ENCODE peak calls at places on chromosomes 2 and 18, in four cellular contexts. V is SK-N-SH, H is hepatocyte, B is HCT116. M is an unnamed sample.

GRCh38 chr2:121257476-121257831 is 27.5 kb downstream of the TFCP2L1 start:
- DNase-seq in H (no peak), V (no peak), B (no peak), M (no peak)

GRCh38 chr2:127606594-127607398 is 39.2 kb upstream of the GPR17 start:
- DNase-seq in H (no peak), B (no peak), V (no peak), M (no peak)

GRCh38 chr2:74816540-74817331 is 17.2 kb upstream of the HK2 start:
- DNase-seq in V (peak; percentile 61), H (peak; percentile 45), B (no peak), M (no peak)

GRCh38 chr2:174603280-174603679 is 5.7 kb upstream of the WIPF1 start:
- DNase-seq in B (peak; percentile 23), H (no peak), V (peak; percentile 36), M (peak; percentile 59)

GRCh38 chr2:181574321-181574720 is 82.6 kb downstream of the CERKL start:
- DNase-seq in V (no peak), B (no peak), H (no peak), M (no peak)

GRCh38 chr2:238150686-238151085 is 8.1 kb upstream of the ERFE start:
- DNase-seq in B (no peak), H (no peak), V (no peak), M (no peak)

GRCh38 chr2:38279201-38279600 is 97.9 kb downstream of the ATL2 start:
- DNase-seq in V (no peak), B (no peak), H (no peak), M (no peak)

GRCh38 chr2:27306657-27307544 is 1.3 kb downstream of the UCN start:
- DNase-seq in V (peak; percentile 75), B (no peak), H (no peak), M (no peak)

GRCh38 chr2:33033524-33034150 is 86.9 kb downstream of the LTBP1 start:
- DNase-seq in H (peak; percentile 63), V (peak; percentile 39), B (peak; percentile 10), M (peak; percentile 36)

GRCh38 chr18:1018211-1018651 is 113.6 kb downstream of the ADCYAP1 start:
- DNase-seq in H (no peak), V (no peak), B (no peak), M (no peak)

GRCh38 chr2:235535423-235536130 is 41.7 kb downstream of the AGAP1 start:
- DNase-seq in H (no peak), V (no peak), B (no peak), M (no peak)

GRCh38 chr2:205210494-205210893 is 471.8 kb upstream of the NRP2 start:
- DNase-seq in B (no peak), H (no peak), V (no peak), M (no peak)

GRCh38 chr18:21111351-21112139 is at the start of gene ROCK1:
- DNase-seq in H (peak; percentile 99), B (peak; percentile 89), V (peak; percentile 98), M (peak; percentile 96)

GRCh38 chr18:21112543-21113105 is 1.0 kb upstream of the ROCK1 start:
- DNase-seq in B (no peak), V (peak; percentile 7), H (no peak), M (no peak)

GRCh38 chr18:21112140-21112473 is 494 bp upstream of the ROCK1 start:
- DNase-seq in H (no peak), B (no peak), V (no peak), M (no peak)

GRCh38 chr18:21117385-21118135 is 5.9 kb upstream of the ROCK1 start:
- DNase-seq in H (peak; percentile 31), B (no peak), V (no peak), M (no peak)

GRCh38 chr18:21115519-21116411 is 4.2 kb upstream of the ROCK1 start:
- DNase-seq in V (no peak), H (no peak), B (no peak), M (no peak)
- TF ChIP-seq CTCF in V (peak; percentile 24), H (no peak), B (no peak), M (no peak)

GRCh38 chr2:31778153-31778552 is 197.4 kb upstream of the SRD5A2 start:
- DNase-seq in V (no peak), B (no peak), H (no peak), M (no peak)
- H3K27ac ChIP-seq in V (no peak overlapping the region), B (no peak overlapping the region), H (no peak overlapping the region), M (no peak overlapping the region)

GRCh38 chr2:128638741-128639477 is 320.2 kb upstream of the HS6ST1 start:
- DNase-seq in B (no peak), H (no peak), V (peak; percentile 42), M (no peak)

GRCh38 chr2:128636802-128637147 is 318.1 kb upstream of the HS6ST1 start:
- DNase-seq in B (no peak), V (no peak), H (no peak), M (no peak)

GRCh38 chr2:128639693-128640092 is 321.0 kb upstream of the HS6ST1 start:
- DNase-seq in B (no peak), H (no peak), V (no peak), M (no peak)

GRCh38 chr2:128637481-128638155 is 318.9 kb upstream of the HS6ST1 start:
- DNase-seq in V (no peak), H (no peak), B (no peak), M (no peak)

GRCh38 chr2:128638311-128638710 is 319.6 kb upstream of the HS6ST1 start:
- DNase-seq in H (no peak), V (no peak), B (no peak), M (no peak)
- H3K9me2 ChIP-seq in H (no peaks in the 10 kb centered on the region), V (no peaks in the 10 kb centered on the region), B (no peaks in the 10 kb centered on the region), M (no peaks in the 10 kb centered on the region)

GRCh38 chr2:96638144-96639121 is at the start of gene KANSL3:
- DNase-seq in B (peak; percentile 85), V (peak; percentile 93), H (peak; percentile 97), M (peak; percentile 95)
- TF ChIP-seq CTCF in B (no peak), V (no peak), H (no peak), M (no peak)

GRCh38 chr2:197145471-197146056 is 165.0 kb downstream of the ANKRD44 start:
- DNase-seq in H (no peak), V (no peak), B (no peak), M (no peak)

GRCh38 chr2:197146995-197147394 is 163.6 kb downstream of the ANKRD44 start:
- DNase-seq in B (no peak), H (no peak), V (no peak), M (no peak)

GRCh38 chr2:197148401-197148800 is 162.2 kb downstream of the ANKRD44 start:
- DNase-seq in H (no peak), V (peak; percentile 76), B (no peak), M (no peak)

GRCh38 chr2:197149546-197149945 is 161.0 kb downstream of the ANKRD44 start:
- DNase-seq in B (no peak), V (no peak), H (no peak), M (no peak)

GRCh38 chr2:197147942-197148341 is 162.6 kb downstream of the ANKRD44 start:
- DNase-seq in B (no peak), V (peak; percentile 52), H (peak; percentile 23), M (no peak)
- H3K27ac ChIP-seq in B (no peak overlapping the region), V (no peak overlapping the region), H (peak overlapping the region; percentile 33), M (no peak overlapping the region)

DNA sequence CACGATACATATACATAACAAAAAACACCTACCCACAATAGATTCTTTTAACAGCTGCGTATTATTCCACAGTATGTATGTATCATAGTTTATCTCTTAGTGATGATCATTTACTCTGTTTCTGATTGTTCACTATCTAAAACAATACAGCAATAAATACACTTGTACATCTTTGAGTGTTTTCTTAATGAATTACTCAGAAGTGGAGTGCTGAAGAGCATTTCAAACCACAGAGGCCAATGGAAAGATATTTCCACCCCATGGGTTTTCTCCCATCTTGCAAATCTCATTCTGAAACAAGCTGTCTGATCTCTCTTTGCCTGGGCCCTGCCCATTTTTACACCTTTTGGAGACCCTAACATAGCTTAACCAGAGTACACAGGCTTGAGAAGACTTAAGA is 113.8 kb upstream of the KLF7 start:
- DNase-seq in V (no peak), B (no peak), H (no peak), M (no peak)
- H3K9me2 ChIP-seq in V (no peaks in the 10 kb centered on the region), B (no peaks in the 10 kb centered on the region), H (no peaks in the 10 kb centered on the region), M (no peaks in the 10 kb centered on the region)

DNA sequence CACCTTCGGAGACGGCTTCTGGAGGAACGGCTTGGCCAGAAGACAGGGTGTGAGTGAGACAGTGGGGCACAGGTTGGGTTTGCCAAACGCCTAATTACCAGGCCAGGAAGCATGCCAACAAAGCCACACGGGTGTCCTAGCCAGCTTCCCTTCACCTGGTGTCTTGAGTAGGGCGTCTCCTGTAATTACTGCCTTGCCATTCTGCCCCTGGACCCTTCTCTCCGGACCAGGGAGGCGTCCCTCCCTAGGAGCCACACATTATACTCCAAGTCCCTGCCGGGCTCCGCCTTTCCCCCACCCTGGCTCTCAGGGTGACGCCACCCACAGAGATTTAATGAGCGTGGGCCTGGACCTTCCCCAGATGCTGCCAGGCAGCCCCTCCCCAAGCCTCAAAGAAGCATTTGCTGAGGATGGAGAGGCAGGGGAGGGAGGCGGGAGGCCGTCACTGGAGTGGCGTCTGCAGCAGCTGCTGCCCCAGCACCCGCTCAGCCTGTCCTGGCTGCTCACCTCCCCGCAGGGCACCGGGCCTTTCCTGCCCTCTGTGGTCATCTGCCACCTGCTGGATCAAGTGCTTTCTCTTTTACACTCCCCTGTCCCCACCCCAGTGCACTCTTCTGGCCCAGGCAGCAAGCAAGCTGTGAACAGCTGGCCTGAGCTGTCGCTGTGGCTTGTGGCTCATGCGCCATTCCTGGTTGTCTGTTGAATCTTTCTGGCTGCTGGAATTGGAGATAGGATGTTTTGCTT is 20.7 kb downstream of the FOSL2 start:
- DNase-seq in B (no peak), H (no peak), V (no peak), M (no peak)
- TF ChIP-seq CTCF in B (no peak), H (peak; percentile 15), V (no peak), M (no peak)

DNA sequence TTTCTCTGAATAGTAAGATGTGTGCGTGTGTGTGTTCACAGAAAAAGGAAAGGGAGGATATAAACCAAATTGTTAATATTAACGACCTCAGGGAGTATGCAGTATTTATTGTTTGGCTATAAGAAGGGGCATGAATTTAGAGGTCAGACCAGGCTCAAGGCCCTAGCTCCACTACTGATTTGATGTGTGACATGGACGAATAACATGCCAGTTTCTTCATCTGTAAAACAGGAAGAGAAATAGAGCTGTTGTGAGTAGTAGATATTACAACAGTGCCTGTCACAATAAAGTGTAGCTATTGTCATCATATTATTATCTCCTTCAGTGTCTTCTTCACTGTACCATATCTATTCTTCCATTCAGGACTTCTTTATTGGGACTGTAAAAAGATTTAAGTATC is 4.1 kb upstream of the MAT2A start:
- DNase-seq in V (no peak), H (no peak), B (no peak), M (no peak)
- H3K27ac ChIP-seq in V (no peak overlapping the region), H (no peak overlapping the region), B (no peak overlapping the region), M (no peak overlapping the region)

DNA sequence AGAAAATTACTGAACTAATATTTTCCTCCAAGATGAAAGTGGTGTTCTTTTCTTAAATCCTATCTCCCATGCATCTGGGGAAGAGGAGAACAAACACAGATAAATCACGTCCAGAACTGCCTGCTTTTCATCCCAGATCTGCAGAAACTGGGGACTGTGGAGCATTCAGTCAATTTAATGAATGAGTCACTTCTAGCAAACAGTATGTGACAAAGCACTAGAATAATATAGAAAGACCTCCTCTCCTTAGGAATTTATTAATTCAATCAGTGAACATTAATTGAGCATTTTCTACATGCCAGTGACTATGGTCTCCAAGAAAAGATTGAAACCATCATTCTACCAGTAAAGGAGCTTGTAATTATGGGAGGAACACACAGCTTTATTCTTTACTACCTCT is 693.4 kb upstream of the ID2 start:
- DNase-seq in B (no peak), H (no peak), V (no peak), M (no peak)
- H3K9me2 ChIP-seq in B (no peaks in the 10 kb centered on the region), H (no peaks in the 10 kb centered on the region), V (no peaks in the 10 kb centered on the region), M (no peaks in the 10 kb centered on the region)

GRCh38 chr2:11835403-11835802 is 89.0 kb downstream of the LPIN1 start:
- DNase-seq in H (no peak), B (no peak), V (no peak), M (no peak)
- TF ChIP-seq CTCF in H (no peak), B (peak; percentile 8), V (peak; percentile 36), M (no peak)

M was measured in MM.1S.